ENCODE peak calls at places on chromosomes 4 and X, in six cellular contexts. P, W, T, O, G and Y are unnamed samples.

GRCh38 chr4:122458625-122459024 is 2.1 kb upstream of the IL2 start:
- DNase-seq in G (no peak), T (no peak), P (no peak), O (no peak), W (no peak), Y (no peak)

GRCh38 chr4:63563288-63564014 is 845.8 kb downstream of the TECRL start:
- DNase-seq in G (no peak), P (no peak), O (no peak), W (no peak), T (no peak), Y (no peak)

GRCh38 chr4:169723207-169723606 is 34.5 kb downstream of the HPF1 start:
- DNase-seq in P (no peak), T (no peak), O (no peak), W (peak; percentile 25), G (no peak), Y (no peak)

GRCh38 chr4:86043755-86044592 is 315.9 kb downstream of the MAPK10 start:
- DNase-seq in O (no peak), G (peak; percentile 6), W (peak; percentile 32), P (no peak), T (no peak), Y (no peak)

GRCh38 chr4:188242041-188242440 is 102.8 kb downstream of the TRIML1 start:
- DNase-seq in O (no peak), G (no peak), P (no peak), W (no peak), T (no peak), Y (no peak)

GRCh38 chrX:154799554-154800348 is 5.5 kb downstream of the MPP1 start:
- DNase-seq in W (peak; percentile 90), O (peak; percentile 62), P (no peak), T (no peak), G (peak; percentile 73), Y (peak; percentile 33)

GRCh38 chrX:40107291-40108083 is 9.7 kb upstream of the BCOR start:
- DNase-seq in W (no peak), G (peak; percentile 33), T (peak; percentile 53), O (peak; percentile 71), P (no peak), Y (peak; percentile 72)

GRCh38 chr4:176939445-176939844 is 146.7 kb upstream of the VEGFC start:
- DNase-seq in T (no peak), P (no peak), W (no peak), O (no peak), G (no peak), Y (no peak)

GRCh38 chr4:188032170-188032569 is 36.6 kb downstream of the ZFP42 start:
- DNase-seq in T (no peak), G (no peak), O (no peak), W (no peak), P (no peak), Y (no peak)

GRCh38 chrX:50211510-50211909 is 6.9 kb downstream of the CCNB3 start:
- DNase-seq in P (no peak), T (no peak), W (no peak), G (no peak), O (no peak), Y (no peak)

GRCh38 chr4:40963912-40964478 is 214.2 kb downstream of the NSUN7 start:
- DNase-seq in P (no peak), O (no peak), T (no peak), W (no peak), G (no peak), Y (no peak)

GRCh38 chr4:172011196-172011595 is 198.0 kb downstream of the GALNTL6 start:
- DNase-seq in P (no peak), O (no peak), G (no peak), W (no peak), T (no peak), Y (no peak)

DNA sequence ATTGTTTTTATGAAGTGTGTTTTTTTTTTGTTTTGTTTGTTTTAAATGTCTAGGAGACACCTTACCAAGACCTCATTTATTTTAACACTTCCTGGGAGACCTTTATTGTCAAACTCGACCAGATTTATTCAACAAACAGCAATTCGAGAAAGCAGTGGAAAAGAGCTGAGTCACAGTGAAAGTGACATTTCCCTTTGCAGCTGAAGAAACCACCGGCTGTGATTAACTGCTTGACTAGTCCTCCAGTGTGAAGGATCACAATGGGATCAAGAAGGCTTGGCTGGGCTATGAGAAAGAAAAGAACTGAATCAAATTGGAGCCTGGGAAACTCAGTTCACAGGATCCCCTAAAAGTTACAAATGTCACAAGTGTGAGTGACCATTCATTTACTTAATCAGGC is 11.9 kb upstream of the ADH7 start:
- DNase-seq in G (no peak), P (no peak), W (no peak), T (no peak), O (no peak), Y (no peak)
- TF ChIP-seq EP300 in G (no peak), P (no peak), W (no peak), T (no peak), O (no peak), Y (no peak)

GRCh38 chr4:705278-706082 is at the start of gene PCGF3:
- DNase-seq in O (peak; percentile 99), W (peak; percentile 83), G (peak; percentile 83), P (peak; percentile 93), T (peak; percentile 96), Y (peak; percentile 99)
- TF ChIP-seq EP300 in O (no peak), W (no peak), G (no peak), P (peak; percentile 28), T (no peak), Y (no peak)

DNA sequence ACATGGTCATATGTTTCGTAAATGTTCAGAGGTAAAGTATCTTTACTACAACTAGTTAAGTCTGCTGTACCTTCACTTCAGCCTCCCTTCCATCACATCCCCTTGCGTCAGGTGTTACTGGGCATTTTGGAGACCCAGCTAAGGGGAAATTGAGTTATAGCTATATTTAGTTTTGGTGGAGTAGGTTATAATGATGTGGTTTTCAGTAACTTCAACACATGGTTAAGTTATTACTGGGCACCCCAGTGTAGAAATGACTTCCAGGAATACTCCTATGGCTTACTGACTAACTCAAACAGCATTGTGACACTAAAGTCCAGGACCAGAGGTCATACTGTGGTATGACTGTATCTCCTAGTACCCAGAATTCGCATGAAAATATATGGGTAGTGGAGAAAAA is 23.4 kb upstream of the ACSL1 start:
- DNase-seq in T (no peak), O (no peak), G (no peak), P (no peak), W (no peak), Y (no peak)
- TF ChIP-seq EP300 in T (no peak), O (no peak), G (no peak), P (no peak), W (no peak), Y (no peak)

GRCh38 chr4:65344278-65344825 is 325.9 kb downstream of the EPHA5 start:
- DNase-seq in G (no peak), W (no peak), P (no peak), T (no peak), O (no peak), Y (no peak)

GRCh38 chr4:65343342-65343741 is 326.9 kb downstream of the EPHA5 start:
- DNase-seq in T (no peak), O (no peak), G (no peak), W (no peak), P (no peak), Y (no peak)

GRCh38 chr4:65340382-65341109 is 329.7 kb downstream of the EPHA5 start:
- DNase-seq in W (no peak), T (no peak), G (no peak), O (no peak), P (no peak), Y (no peak)

GRCh38 chr4:65337371-65337770 is 332.9 kb downstream of the EPHA5 start:
- DNase-seq in P (no peak), O (no peak), G (no peak), W (no peak), T (no peak), Y (no peak)

GRCh38 chr4:65341557-65341956 is 328.7 kb downstream of the EPHA5 start:
- DNase-seq in T (no peak), W (no peak), O (no peak), P (no peak), G (no peak), Y (no peak)
- TF ChIP-seq EP300 in T (no peak), W (no peak), O (no peak), P (no peak), G (no peak), Y (no peak)

GRCh38 chr4:102344520-102344954 is 745 bp downstream of the SLC39A8 start:
- DNase-seq in P (no peak), O (peak; percentile 58), T (peak; percentile 64), W (no peak), G (peak; percentile 38), Y (peak; percentile 71)
- TF ChIP-seq EP300 in P (no peak), O (no peak), T (no peak), W (no peak), G (no peak), Y (no peak)

GRCh38 chr4:90121961-90122748 is 5.0 kb upstream of the CCSER1 start:
- DNase-seq in W (no peak), O (no peak), P (no peak), G (no peak), T (no peak), Y (no peak)

GRCh38 chr4:90126805-90127204 is 389 bp upstream of the CCSER1 start:
- DNase-seq in O (no peak), P (no peak), G (no peak), W (no peak), T (no peak), Y (no peak)

GRCh38 chr4:90127706-90128345 is 632 bp downstream of the CCSER1 start:
- DNase-seq in P (no peak), T (peak; percentile 14), O (peak; percentile 50), G (no peak), W (no peak), Y (no peak)

GRCh38 chr4:90127223-90127705 is at the start of gene CCSER1:
- DNase-seq in G (no peak), W (no peak), O (peak; percentile 85), P (peak; percentile 27), T (peak; percentile 48), Y (peak; percentile 86)
- TF ChIP-seq EP300 in G (no peak), W (no peak), O (no peak), P (no peak), T (no peak), Y (no peak)

DNA sequence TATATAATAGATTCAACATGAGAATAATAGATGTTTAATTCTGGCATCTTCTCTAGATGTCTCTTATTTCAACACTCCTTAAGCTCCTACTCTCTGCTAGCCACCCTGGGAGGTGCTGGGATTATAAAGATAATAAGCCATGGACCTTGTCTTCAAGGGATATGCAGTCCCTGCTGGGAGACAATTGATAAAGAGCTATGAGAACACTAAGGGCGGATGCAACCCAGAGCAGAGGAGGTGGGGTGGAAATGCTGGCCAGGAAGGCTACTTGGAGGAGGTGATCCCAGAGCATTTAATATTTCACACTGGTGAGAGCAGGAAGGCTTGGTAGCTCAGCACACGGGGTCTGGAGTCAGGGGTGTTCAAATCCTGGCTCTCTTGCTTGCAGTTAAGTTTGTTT is 18.3 kb upstream of the PGRMC2 start:
- DNase-seq in O (no peak), G (no peak), T (no peak), W (no peak), P (no peak), Y (no peak)
- TF ChIP-seq EP300 in O (no peak), G (no peak), T (no peak), W (no peak), P (no peak), Y (no peak)

DNA sequence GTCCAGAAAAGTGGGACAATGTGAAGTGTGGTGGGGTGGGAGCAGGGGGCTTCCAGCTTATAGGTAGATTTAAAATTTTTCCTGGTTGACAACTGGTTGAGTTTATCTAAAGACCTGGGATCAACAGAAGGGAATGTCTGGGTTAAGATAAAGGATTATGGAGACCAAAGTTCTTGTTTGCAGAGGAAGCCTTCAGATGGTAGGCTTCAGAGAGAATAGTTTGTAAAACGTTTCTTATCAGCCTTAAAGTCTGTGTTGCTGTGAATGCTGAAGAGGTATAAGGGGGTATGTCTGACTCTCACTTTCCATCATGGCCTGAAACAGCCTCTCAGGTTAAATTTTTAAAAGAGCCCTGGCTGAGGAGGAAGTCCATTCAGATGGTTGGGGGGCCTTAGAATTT is 20.5 kb downstream of the MGST2 start:
- DNase-seq in G (no peak), W (no peak), O (no peak), P (no peak), T (no peak), Y (no peak)
- TF ChIP-seq EP300 in G (no peak), W (no peak), O (no peak), P (no peak), T (no peak), Y (no peak)